ENCODE peak calls at places on chromosomes 16 and 17, in four cellular contexts. L is cardiac fibroblast, F is mucosa of descending colon, W is NCI-H2081. P is an unnamed sample.

GRCh38 chr16:84738255-84739038 is 38.6 kb downstream of the USP10 start:
- DNase-seq in L (peak; percentile 86), F (peak; percentile 96), W (peak; percentile 58), P (peak; percentile 85)

GRCh38 chr17:27825459-27825858 is 25.1 kb upstream of the NOS2 start:
- DNase-seq in L (no peak), F (no peak), W (no peak), P (no peak)

GRCh38 chr16:85514601-85515318 is 98.4 kb upstream of the GSE1 start:
- DNase-seq in L (peak; percentile 91), F (peak; percentile 37), W (peak; percentile 62), P (peak; percentile 93)

GRCh38 chr17:77892031-77892430 is 66.5 kb upstream of the TNRC6C start:
- DNase-seq in L (no peak), F (no peak), W (no peak), P (no peak)

GRCh38 chr17:65533855-65534457 is 27.5 kb downstream of the AXIN2 start:
- DNase-seq in L (no peak), F (no peak), W (no peak), P (no peak)

GRCh38 chr16:88303890-88304819 is 78.6 kb upstream of the ZNF469 start:
- DNase-seq in L (peak; percentile 97), F (no peak), W (no peak), P (peak; percentile 96)

GRCh38 chr16:51150159-51150893 is 744 bp downstream of the SALL1 start:
- DNase-seq in L (no peak), F (no peak), W (no peak), P (no peak)

GRCh38 chr16:61681124-61681523 is 355.1 kb downstream of the CDH8 start:
- DNase-seq in L (no peak), F (no peak), W (no peak), P (no peak)

GRCh38 chr16:49273771-49274170 is 7.9 kb downstream of the CBLN1 start:
- DNase-seq in L (no peak), F (no peak), W (no peak), P (no peak)

GRCh38 chr16:2841606-2842339 is 11.7 kb downstream of the ZG16B start:
- DNase-seq in L (no peak), F (no peak), W (no peak), P (no peak)

GRCh38 chr16:4315185-4316102 is at the start of gene GLIS2:
- DNase-seq in L (peak; percentile 66), F (no peak), W (peak; percentile 63), P (peak; percentile 91)

GRCh38 chr17:2485970-2486369 is 25.7 kb downstream of the METTL16 start:
- DNase-seq in L (no peak), F (no peak), W (no peak), P (no peak)

GRCh38 chr16:89616576-89617437 is 3.4 kb downstream of the DPEP1 start:
- DNase-seq in L (no peak), F (no peak), W (no peak), P (no peak)

GRCh38 chr16:87409781-87410180 is 17.6 kb downstream of the MAP1LC3B start:
- DNase-seq in L (no peak), F (no peak), W (no peak), P (no peak)

GRCh38 chr17:8799001-8799850 is at the start of gene MFSD6L:
- DNase-seq in L (no peak), F (peak; percentile 84), W (peak; percentile 62), P (peak; percentile 3)

GRCh38 chr17:78506454-78507309 is 70.5 kb downstream of the DNAH17 start:
- DNase-seq in L (no peak), F (no peak), W (no peak), P (no peak)

GRCh38 chr16:67055712-67056487 is 27.0 kb downstream of the CBFB start:
- DNase-seq in L (peak; percentile 96), F (no peak), W (no peak), P (peak; percentile 94)